ENCODE peak calls at places on chromosome 18, in nine cellular contexts. One of them, this sample, is unnamed.

GRCh38 chr18:13242797-13243196 is 24.2 kb downstream of the LDLRAD4 start:
- DNase-seq in cardiac muscle cell: no peak
- DNase-seq in transverse colon: no peak
- DNase-seq in HFF-Myc: no peak
- DNase-seq in body of pancreas: no peak
- DNase-seq in cardiac fibroblast: no peak
- DNase-seq in brain microvascular endothelial cell: no peak
- DNase-seq in tibial artery: peak; percentile 32
- DNase-seq in GM10248: no peak
- DNase-seq in this sample: no peak

GRCh38 chr18:8998481-8999217 is 103.8 kb upstream of the NDUFV2 start:
- DNase-seq in brain microvascular endothelial cell: no peak
- DNase-seq in transverse colon: no peak
- DNase-seq in HFF-Myc: no peak
- DNase-seq in tibial artery: no peak
- DNase-seq in body of pancreas: no peak
- DNase-seq in cardiac fibroblast: peak; percentile 54
- DNase-seq in cardiac muscle cell: no peak
- DNase-seq in GM10248: no peak
- DNase-seq in this sample: no peak

GRCh38 chr18:62944454-62944853 is 229.1 kb downstream of the PHLPP1 start:
- DNase-seq in transverse colon: no peak
- DNase-seq in body of pancreas: no peak
- DNase-seq in cardiac muscle cell: peak; percentile 54
- DNase-seq in tibial artery: no peak
- DNase-seq in GM10248: no peak
- DNase-seq in cardiac fibroblast: peak; percentile 26
- DNase-seq in HFF-Myc: no peak
- DNase-seq in brain microvascular endothelial cell: no peak
- DNase-seq in this sample: no peak

GRCh38 chr18:45626330-45627203 is 11.3 kb downstream of the SLC14A2 start:
- DNase-seq in tibial artery: peak; percentile 74
- DNase-seq in cardiac muscle cell: no peak
- DNase-seq in transverse colon: no peak
- DNase-seq in cardiac fibroblast: peak; percentile 45
- DNase-seq in brain microvascular endothelial cell: peak; percentile 29
- DNase-seq in body of pancreas: no peak
- DNase-seq in HFF-Myc: no peak
- DNase-seq in GM10248: no peak
- DNase-seq in this sample: no peak

GRCh38 chr18:53797998-53798397 is 426.5 kb downstream of the MBD2 start:
- DNase-seq in brain microvascular endothelial cell: no peak
- DNase-seq in cardiac fibroblast: no peak
- DNase-seq in body of pancreas: no peak
- DNase-seq in HFF-Myc: no peak
- DNase-seq in transverse colon: peak; percentile 43
- DNase-seq in tibial artery: no peak
- DNase-seq in cardiac muscle cell: no peak
- DNase-seq in GM10248: no peak
- DNase-seq in this sample: no peak

GRCh38 chr18:77015176-77015575 is 117.4 kb downstream of the MBP start:
- DNase-seq in cardiac muscle cell: no peak
- DNase-seq in transverse colon: no peak
- DNase-seq in HFF-Myc: no peak
- DNase-seq in cardiac fibroblast: no peak
- DNase-seq in GM10248: no peak
- DNase-seq in brain microvascular endothelial cell: no peak
- DNase-seq in tibial artery: no peak
- DNase-seq in body of pancreas: no peak
- DNase-seq in this sample: no peak

GRCh38 chr18:35547008-35547605 is 34.4 kb upstream of the GALNT1 start:
- DNase-seq in transverse colon: no peak
- DNase-seq in tibial artery: no peak
- DNase-seq in GM10248: no peak
- DNase-seq in cardiac muscle cell: no peak
- DNase-seq in cardiac fibroblast: no peak
- DNase-seq in HFF-Myc: no peak
- DNase-seq in body of pancreas: no peak
- DNase-seq in brain microvascular endothelial cell: no peak
- DNase-seq in this sample: no peak

GRCh38 chr18:51110073-51110797 is 80.2 kb downstream of the SMAD4 start:
- DNase-seq in HFF-Myc: no peak
- DNase-seq in body of pancreas: peak; percentile 70
- DNase-seq in tibial artery: no peak
- DNase-seq in GM10248: peak; percentile 89
- DNase-seq in cardiac muscle cell: peak; percentile 71
- DNase-seq in transverse colon: peak; percentile 69
- DNase-seq in brain microvascular endothelial cell: peak; percentile 33
- DNase-seq in cardiac fibroblast: peak; percentile 49
- DNase-seq in this sample: no peak

GRCh38 chr18:68721681-68722583 is 7.0 kb upstream of the TMX3 start:
- DNase-seq in brain microvascular endothelial cell: no peak
- DNase-seq in body of pancreas: no peak
- DNase-seq in GM10248: peak; percentile 34
- DNase-seq in tibial artery: no peak
- DNase-seq in cardiac muscle cell: no peak
- DNase-seq in cardiac fibroblast: peak; percentile 35
- DNase-seq in HFF-Myc: no peak
- DNase-seq in transverse colon: no peak
- DNase-seq in this sample: no peak

GRCh38 chr18:36403896-36404824 is 106.6 kb downstream of the FHOD3 start:
- DNase-seq in brain microvascular endothelial cell: no peak
- DNase-seq in transverse colon: no peak
- DNase-seq in GM10248: no peak
- DNase-seq in tibial artery: no peak
- DNase-seq in body of pancreas: no peak
- DNase-seq in HFF-Myc: no peak
- DNase-seq in cardiac fibroblast: no peak
- DNase-seq in cardiac muscle cell: no peak
- DNase-seq in this sample: no peak

DNA sequence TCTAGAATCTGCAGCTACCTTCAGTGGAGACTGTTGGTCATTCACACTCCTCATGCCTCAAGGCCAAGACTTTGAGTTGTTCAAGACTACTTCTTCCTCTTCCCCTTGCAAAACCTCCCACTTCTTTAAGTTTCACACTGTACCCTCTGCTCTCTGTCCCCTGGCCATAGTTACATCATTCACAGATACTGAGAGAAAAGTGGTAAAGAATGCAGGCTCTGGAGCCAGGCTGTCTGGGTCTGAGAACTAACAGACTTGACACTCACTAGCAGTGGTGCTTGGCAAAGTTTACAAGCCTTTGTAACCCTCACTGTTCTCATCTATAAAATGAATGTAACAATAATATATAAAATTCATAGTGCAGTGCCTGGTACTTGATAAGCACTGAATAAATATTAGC is 61.8 kb downstream of the CDH20 start:
- DNase-seq in cardiac fibroblast: peak; percentile 35
- DNase-seq in transverse colon: no peak
- DNase-seq in HFF-Myc: no peak
- DNase-seq in GM10248: no peak
- DNase-seq in cardiac muscle cell: no peak
- DNase-seq in brain microvascular endothelial cell: peak; percentile 11
- DNase-seq in tibial artery: no peak
- DNase-seq in body of pancreas: no peak
- DNase-seq in this sample: no peak
- TF ChIP-seq CTCF in cardiac fibroblast: no peak
- TF ChIP-seq CTCF in transverse colon: no peak
- TF ChIP-seq CTCF in HFF-Myc: no peak
- TF ChIP-seq CTCF in GM10248: no peak
- TF ChIP-seq CTCF in cardiac muscle cell: no peak
- TF ChIP-seq CTCF in brain microvascular endothelial cell: no peak
- TF ChIP-seq CTCF in tibial artery: no peak
- TF ChIP-seq CTCF in body of pancreas: no peak
- TF ChIP-seq CTCF in this sample: no peak

DNA sequence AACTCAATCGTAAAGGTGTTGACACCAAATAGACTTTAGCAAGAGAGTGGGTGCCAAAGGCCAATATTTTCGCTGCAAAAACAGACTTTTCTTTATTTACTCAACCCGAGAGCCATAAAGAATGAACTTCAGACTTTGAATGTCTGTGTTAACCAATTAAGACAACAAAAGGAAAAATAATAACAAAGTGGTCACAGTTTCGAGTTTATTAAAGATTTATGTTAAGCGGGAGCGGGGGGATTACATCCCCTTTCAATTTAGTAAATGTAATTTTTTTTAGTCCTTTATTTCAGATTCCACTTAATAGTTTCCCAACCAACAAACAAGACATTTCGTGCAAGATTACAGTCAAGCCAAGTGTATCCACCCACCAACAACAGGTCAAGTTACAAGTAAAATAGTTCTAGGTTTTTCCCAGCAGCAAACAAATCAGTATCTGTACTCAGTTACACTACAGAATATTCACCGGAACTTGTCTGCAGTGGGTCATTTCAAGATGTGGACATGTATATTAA is 9.0 kb downstream of the CDH2 start:
- DNase-seq in transverse colon: no peak
- DNase-seq in body of pancreas: no peak
- DNase-seq in cardiac fibroblast: peak; percentile 39
- DNase-seq in brain microvascular endothelial cell: no peak
- DNase-seq in GM10248: no peak
- DNase-seq in cardiac muscle cell: no peak
- DNase-seq in tibial artery: no peak
- DNase-seq in HFF-Myc: no peak
- DNase-seq in this sample: no peak
- TF ChIP-seq CTCF in transverse colon: no peak
- TF ChIP-seq CTCF in body of pancreas: no peak
- TF ChIP-seq CTCF in cardiac fibroblast: no peak
- TF ChIP-seq CTCF in brain microvascular endothelial cell: no peak
- TF ChIP-seq CTCF in GM10248: no peak
- TF ChIP-seq CTCF in cardiac muscle cell: no peak
- TF ChIP-seq CTCF in tibial artery: no peak
- TF ChIP-seq CTCF in HFF-Myc: no peak
- TF ChIP-seq CTCF in this sample: no peak

DNA sequence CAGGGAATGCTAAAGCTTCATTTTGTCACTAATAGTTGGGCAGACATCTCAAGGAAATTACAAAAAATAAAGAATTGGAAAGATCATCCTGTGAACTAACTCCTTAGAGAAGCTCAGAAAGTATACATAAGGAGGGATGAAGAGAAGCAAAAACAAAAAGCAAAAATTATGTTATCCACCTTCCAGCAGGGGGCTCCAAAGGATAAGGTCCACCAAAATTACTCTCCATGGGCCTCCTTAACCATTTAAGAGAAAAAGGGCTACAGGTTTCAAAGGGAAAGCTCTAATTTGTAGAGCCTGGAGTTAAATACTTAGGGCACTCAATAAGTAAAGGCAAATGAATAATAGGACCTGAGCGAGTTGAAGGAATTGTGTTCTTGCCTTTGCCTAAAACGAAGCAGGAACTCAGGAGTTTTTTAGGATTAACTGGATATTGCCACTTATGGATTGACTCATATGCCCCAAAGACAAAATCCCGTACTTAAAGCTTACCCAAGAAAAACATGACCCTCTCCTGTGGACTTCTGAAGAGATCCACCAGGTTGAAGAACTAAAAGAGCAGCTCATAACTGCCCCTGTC is 1167.9 kb downstream of the DSC3 start:
- DNase-seq in cardiac muscle cell: peak; percentile 51
- DNase-seq in tibial artery: no peak
- DNase-seq in body of pancreas: no peak
- DNase-seq in transverse colon: no peak
- DNase-seq in HFF-Myc: peak; percentile 11
- DNase-seq in cardiac fibroblast: peak; percentile 63
- DNase-seq in brain microvascular endothelial cell: no peak
- DNase-seq in GM10248: peak; percentile 4
- DNase-seq in this sample: no peak
- TF ChIP-seq CTCF in cardiac muscle cell: peak; percentile 58
- TF ChIP-seq CTCF in tibial artery: no peak
- TF ChIP-seq CTCF in body of pancreas: peak; percentile 53
- TF ChIP-seq CTCF in transverse colon: peak; percentile 34
- TF ChIP-seq CTCF in HFF-Myc: peak; percentile 44
- TF ChIP-seq CTCF in cardiac fibroblast: peak; percentile 36
- TF ChIP-seq CTCF in brain microvascular endothelial cell: peak; percentile 58
- TF ChIP-seq CTCF in GM10248: peak; percentile 41
- TF ChIP-seq CTCF in this sample: peak; percentile 60

DNA sequence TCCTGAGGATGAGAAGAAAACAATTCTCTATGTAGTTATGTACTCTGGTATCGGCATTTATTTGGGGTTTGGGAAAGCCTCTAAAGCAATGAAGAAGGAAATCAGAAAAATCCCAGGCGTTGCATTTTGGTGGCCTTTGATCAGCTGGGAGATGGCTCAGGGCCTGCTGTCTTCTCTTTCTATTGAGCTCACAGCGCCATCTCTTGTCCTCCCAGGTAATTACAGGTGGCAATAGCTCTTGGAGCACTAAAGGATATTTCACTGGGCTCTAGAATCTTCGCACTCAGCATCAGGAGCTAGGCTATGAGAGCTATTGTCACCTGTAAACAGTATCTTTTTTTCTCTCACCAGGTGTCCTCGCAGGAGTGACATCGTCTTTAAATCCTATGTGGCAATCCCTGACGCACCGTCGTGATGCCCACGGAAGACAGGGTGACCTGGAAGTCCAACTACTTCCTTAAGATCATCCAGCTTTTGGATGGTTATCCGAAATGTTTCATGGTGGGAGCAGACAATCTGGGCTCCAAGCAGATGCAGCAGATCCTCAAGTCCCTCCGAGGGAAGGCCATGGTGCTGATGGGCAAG is 76.1 kb upstream of the PMAIP1 start:
- DNase-seq in GM10248: peak; percentile 53
- DNase-seq in cardiac fibroblast: peak; percentile 88
- DNase-seq in body of pancreas: peak; percentile 62
- DNase-seq in brain microvascular endothelial cell: peak; percentile 81
- DNase-seq in HFF-Myc: peak; percentile 54
- DNase-seq in transverse colon: peak; percentile 75
- DNase-seq in cardiac muscle cell: peak; percentile 85
- DNase-seq in tibial artery: peak; percentile 72
- DNase-seq in this sample: no peak
- TF ChIP-seq CTCF in GM10248: peak; percentile 85
- TF ChIP-seq CTCF in cardiac fibroblast: peak; percentile 88
- TF ChIP-seq CTCF in body of pancreas: peak; percentile 78
- TF ChIP-seq CTCF in brain microvascular endothelial cell: peak; percentile 90
- TF ChIP-seq CTCF in HFF-Myc: peak; percentile 79
- TF ChIP-seq CTCF in transverse colon: peak; percentile 80
- TF ChIP-seq CTCF in cardiac muscle cell: peak; percentile 87
- TF ChIP-seq CTCF in tibial artery: peak; percentile 71
- TF ChIP-seq CTCF in this sample: peak; percentile 95